ENCODE peak calls at places on chromosomes 6 and 20, in nine cellular contexts. One of them, this sample, is unnamed.

GRCh38 chr20:58722877-58723627 is 30.5 kb downstream of the NPEPL1 start:
- DNase-seq in lower lobe of right lung: no peak
- DNase-seq in mammary epithelial cell: no peak
- DNase-seq in astrocyte of the cerebellum: no peak
- DNase-seq in adipocyte: no peak
- DNase-seq in activated effector memory CD4-positive, alpha-beta T cell treated with anti-CD3 and anti-CD28 coated beads, Interleukin-2, amount 50 U/mL, for 16 hours: no peak
- DNase-seq in memory B cell: peak
- DNase-seq in type B pancreatic cell: peak
- DNase-seq in anterior cingulate cortex: no peak
- DNase-seq in this sample: peak

GRCh38 chr20:49752504-49752903 is 38.8 kb upstream of the B4GALT5 start:
- DNase-seq in lower lobe of right lung: no peak
- DNase-seq in mammary epithelial cell: no peak
- DNase-seq in astrocyte of the cerebellum: no peak
- DNase-seq in adipocyte: no peak
- DNase-seq in activated effector memory CD4-positive, alpha-beta T cell treated with anti-CD3 and anti-CD28 coated beads, Interleukin-2, amount 50 U/mL, for 16 hours: no peak
- DNase-seq in memory B cell: no peak
- DNase-seq in type B pancreatic cell: no peak
- DNase-seq in anterior cingulate cortex: no peak
- DNase-seq in this sample: no peak

GRCh38 chr6:27889275-27889627 is 22.9 kb downstream of the OR2B2 start:
- DNase-seq in lower lobe of right lung: no peak
- DNase-seq in mammary epithelial cell: no peak
- DNase-seq in astrocyte of the cerebellum: no peak
- DNase-seq in adipocyte: no peak
- DNase-seq in activated effector memory CD4-positive, alpha-beta T cell treated with anti-CD3 and anti-CD28 coated beads, Interleukin-2, amount 50 U/mL, for 16 hours: no peak
- DNase-seq in memory B cell: no peak
- DNase-seq in type B pancreatic cell: no peak
- DNase-seq in anterior cingulate cortex: no peak
- DNase-seq in this sample: no peak

GRCh38 chr6:27809939-27810767 is 102.0 kb downstream of the OR2B2 start:
- DNase-seq in lower lobe of right lung: peak
- DNase-seq in mammary epithelial cell: peak
- DNase-seq in astrocyte of the cerebellum: peak
- DNase-seq in adipocyte: peak
- DNase-seq in activated effector memory CD4-positive, alpha-beta T cell treated with anti-CD3 and anti-CD28 coated beads, Interleukin-2, amount 50 U/mL, for 16 hours: peak
- DNase-seq in memory B cell: peak
- DNase-seq in type B pancreatic cell: no peak
- DNase-seq in anterior cingulate cortex: no peak
- DNase-seq in this sample: peak

GRCh38 chr20:36344517-36345132 is 38.5 kb downstream of the DLGAP4 start:
- DNase-seq in lower lobe of right lung: no peak
- DNase-seq in mammary epithelial cell: peak
- DNase-seq in astrocyte of the cerebellum: peak
- DNase-seq in adipocyte: peak
- DNase-seq in activated effector memory CD4-positive, alpha-beta T cell treated with anti-CD3 and anti-CD28 coated beads, Interleukin-2, amount 50 U/mL, for 16 hours: no peak
- DNase-seq in memory B cell: no peak
- DNase-seq in type B pancreatic cell: peak
- DNase-seq in anterior cingulate cortex: no peak
- DNase-seq in this sample: peak

GRCh38 chr6:83153958-83154357 is 39.1 kb downstream of the PGM3 start:
- DNase-seq in lower lobe of right lung: no peak
- DNase-seq in mammary epithelial cell: no peak
- DNase-seq in astrocyte of the cerebellum: no peak
- DNase-seq in adipocyte: peak
- DNase-seq in activated effector memory CD4-positive, alpha-beta T cell treated with anti-CD3 and anti-CD28 coated beads, Interleukin-2, amount 50 U/mL, for 16 hours: no peak
- DNase-seq in memory B cell: no peak
- DNase-seq in type B pancreatic cell: no peak
- DNase-seq in anterior cingulate cortex: no peak
- DNase-seq in this sample: no peak

GRCh38 chr6:148087659-148088058 is 255.0 kb upstream of the SASH1 start:
- DNase-seq in lower lobe of right lung: no peak
- DNase-seq in mammary epithelial cell: no peak
- DNase-seq in astrocyte of the cerebellum: no peak
- DNase-seq in adipocyte: no peak
- DNase-seq in activated effector memory CD4-positive, alpha-beta T cell treated with anti-CD3 and anti-CD28 coated beads, Interleukin-2, amount 50 U/mL, for 16 hours: no peak
- DNase-seq in memory B cell: no peak
- DNase-seq in type B pancreatic cell: no peak
- DNase-seq in anterior cingulate cortex: no peak
- DNase-seq in this sample: no peak

GRCh38 chr6:36642913-36643817 is 35.3 kb upstream of the CDKN1A start:
- DNase-seq in lower lobe of right lung: peak
- DNase-seq in mammary epithelial cell: peak
- DNase-seq in astrocyte of the cerebellum: peak
- DNase-seq in adipocyte: peak
- DNase-seq in activated effector memory CD4-positive, alpha-beta T cell treated with anti-CD3 and anti-CD28 coated beads, Interleukin-2, amount 50 U/mL, for 16 hours: no peak
- DNase-seq in memory B cell: no peak
- DNase-seq in type B pancreatic cell: no peak
- DNase-seq in anterior cingulate cortex: no peak
- DNase-seq in this sample: no peak

GRCh38 chr20:7911586-7912330 is 28.5 kb downstream of the HAO1 start:
- DNase-seq in lower lobe of right lung: no peak
- DNase-seq in mammary epithelial cell: peak
- DNase-seq in astrocyte of the cerebellum: no peak
- DNase-seq in adipocyte: no peak
- DNase-seq in activated effector memory CD4-positive, alpha-beta T cell treated with anti-CD3 and anti-CD28 coated beads, Interleukin-2, amount 50 U/mL, for 16 hours: no peak
- DNase-seq in memory B cell: no peak
- DNase-seq in type B pancreatic cell: no peak
- DNase-seq in anterior cingulate cortex: no peak
- DNase-seq in this sample: no peak

GRCh38 chr6:106089981-106090380 is 3.8 kb downstream of the PRDM1 start:
- DNase-seq in lower lobe of right lung: no peak
- DNase-seq in mammary epithelial cell: no peak
- DNase-seq in astrocyte of the cerebellum: no peak
- DNase-seq in adipocyte: peak
- DNase-seq in activated effector memory CD4-positive, alpha-beta T cell treated with anti-CD3 and anti-CD28 coated beads, Interleukin-2, amount 50 U/mL, for 16 hours: no peak
- DNase-seq in memory B cell: no peak
- DNase-seq in type B pancreatic cell: no peak
- DNase-seq in anterior cingulate cortex: no peak
- DNase-seq in this sample: no peak